ENCODE peak calls at places on chromosome 18, in four cellular contexts. E is hippocampal formation, M is ELR, H is NCI-H1417 treated with DMSO at 0.1 percent for 48 hours. C is an unnamed sample.

GRCh38 chr18:53567935-53568574 is 656.4 kb downstream of the MBD2 start:
- DNase-seq in M (peak; percentile 25), H (no peak), E (no peak), C (no peak)

GRCh38 chr18:9637036-9637767 is 22.8 kb upstream of the PPP4R1 start:
- DNase-seq in E (no peak), H (no peak), M (peak; percentile 40), C (no peak)

GRCh38 chr18:42164556-42164955 is 209.5 kb downstream of the PIK3C3 start:
- DNase-seq in E (no peak), H (no peak), M (no peak), C (no peak)

GRCh38 chr18:63895190-63895589 is 7.7 kb downstream of the SERPINB2 start:
- DNase-seq in H (no peak), M (no peak), E (no peak), C (no peak)

GRCh38 chr18:23136326-23137092 is 1.2 kb downstream of the CABLES1 start:
- DNase-seq in H (no peak), M (peak; percentile 39), E (no peak), C (peak; percentile 18)

GRCh38 chr18:8994603-8995002 is 107.9 kb upstream of the NDUFV2 start:
- DNase-seq in M (peak; percentile 46), E (no peak), H (no peak), C (no peak)

GRCh38 chr18:57659463-57660102 is 37.9 kb upstream of the NARS1 start:
- DNase-seq in E (no peak), H (no peak), M (no peak), C (no peak)

GRCh38 chr18:47204908-47205522 is 28.9 kb upstream of the IER3IP1 start:
- DNase-seq in E (peak; percentile 12), M (peak; percentile 58), H (peak; percentile 4), C (no peak)

GRCh38 chr18:8705280-8705940 is at the start of gene MTCL1:
- DNase-seq in M (peak; percentile 77), E (peak; percentile 56), H (no peak), C (no peak)

GRCh38 chr18:7987284-7987976 is 420.3 kb downstream of the PTPRM start:
- DNase-seq in M (peak; percentile 61), E (no peak), H (no peak), C (no peak)

GRCh38 chr18:54416459-54416858 is 58.8 kb downstream of the C18orf54 start:
- DNase-seq in E (no peak), M (peak; percentile 50), H (no peak), C (no peak)

GRCh38 chr18:11260963-11261441 is 111.6 kb upstream of the PIEZO2 start:
- DNase-seq in E (no peak), H (no peak), M (no peak), C (no peak)

GRCh38 chr18:63120541-63121059 is 199.0 kb downstream of the BCL2 start:
- DNase-seq in M (no peak), E (no peak), H (no peak), C (no peak)

GRCh38 chr18:63964908-63965307 is 5.0 kb upstream of the SERPINB8 start:
- DNase-seq in E (no peak), H (no peak), M (no peak), C (no peak)

GRCh38 chr18:79436556-79437275 is 41.0 kb downstream of the NFATC1 start:
- DNase-seq in E (no peak), M (no peak), H (no peak), C (no peak)

GRCh38 chr18:80132196-80132812 is 23.2 kb downstream of the ADNP2 start:
- DNase-seq in H (no peak), M (no peak), E (no peak), C (no peak)

GRCh38 chr18:8348051-8348450 is 261.2 kb upstream of the RAB12 start:
- DNase-seq in M (no peak), H (peak; percentile 97), E (no peak), C (no peak)

GRCh38 chr18:31980863-31981262 is 37.8 kb upstream of the RNF125 start:
- DNase-seq in H (no peak), E (no peak), M (no peak), C (no peak)

GRCh38 chr18:22930089-22930713 is 2.9 kb upstream of the RBBP8 start:
- DNase-seq in E (peak; percentile 48), M (peak; percentile 81), H (peak; percentile 27), C (peak; percentile 29)

GRCh38 chr18:9987931-9988330 is 74.1 kb downstream of the VAPA start:
- DNase-seq in E (peak; percentile 34), M (no peak), H (peak; percentile 74), C (no peak)

GRCh38 chr18:12391487-12392136 is 14.6 kb upstream of the AFG3L2 start:
- DNase-seq in E (peak; percentile 45), H (peak; percentile 47), M (peak; percentile 85), C (peak; percentile 34)

GRCh38 chr18:30763913-30764350 is 278.6 kb downstream of the DSC3 start:
- DNase-seq in E (no peak), M (peak; percentile 2), H (no peak), C (no peak)